ENCODE peak calls at places on chromosomes 4 and X, in eight cellular contexts. S, P, I, O, A, G, X and N are unnamed samples.

GRCh38 chrX:21382715-21383114 is 8.5 kb downstream of the CNKSR2 start:
- DNase-seq in X (no peak), A (no peak), S (no peak), P (peak; percentile 5), O (no peak), G (no peak), I (no peak), N (no peak)

GRCh38 chrX:125953769-125954168 is 212.3 kb downstream of the DCAF12L2 start:
- DNase-seq in X (no peak), A (no peak), G (no peak), I (no peak), S (no peak), P (no peak), O (no peak), N (no peak)

GRCh38 chr4:128068927-128069326 is 7.8 kb downstream of the LARP1B start:
- DNase-seq in I (peak; percentile 23), O (no peak), G (no peak), A (peak; percentile 21), P (peak; percentile 74), S (peak; percentile 42), X (no peak), N (peak; percentile 43)

GRCh38 chr4:56007154-56007553 is 58.4 kb downstream of the CEP135 start:
- DNase-seq in O (no peak), I (no peak), P (peak; percentile 5), A (peak; percentile 2), X (no peak), S (no peak), G (no peak), N (no peak)

GRCh38 chr4:54526560-54526959 is 131.2 kb upstream of the KIT start:
- DNase-seq in I (no peak), G (no peak), A (no peak), O (no peak), X (no peak), S (no peak), P (no peak), N (no peak)

GRCh38 chr4:55554453-55555030 is 7.8 kb upstream of the CLOCK start:
- DNase-seq in G (no peak), P (peak; percentile 84), O (peak; percentile 9), I (peak; percentile 19), A (no peak), S (no peak), X (no peak), N (peak; percentile 74)

GRCh38 chr4:146032234-146032860 is 93.7 kb upstream of the ZNF827 start:
- DNase-seq in I (no peak), X (no peak), S (peak; percentile 51), A (no peak), O (no peak), G (no peak), P (no peak), N (no peak)

GRCh38 chr4:10625130-10625529 is 59.4 kb downstream of the CLNK start:
- DNase-seq in I (no peak), G (no peak), X (peak; percentile 26), P (no peak), S (no peak), A (no peak), O (peak; percentile 54), N (no peak)

GRCh38 chr4:16993966-16994840 is 95.8 kb upstream of the LDB2 start:
- DNase-seq in G (no peak), O (no peak), S (peak; percentile 76), I (no peak), X (no peak), P (no peak), A (peak; percentile 42), N (no peak)

GRCh38 chrX:153310901-153311300 is 10.7 kb downstream of the PNMA6F start:
- DNase-seq in X (no peak), A (no peak), P (no peak), S (peak; percentile 20), I (no peak), O (no peak), G (no peak), N (no peak)

GRCh38 chr4:143337600-143338287 is 1.1 kb downstream of the GAB1 start:
- DNase-seq in G (peak; percentile 85), I (no peak), S (peak; percentile 50), A (peak; percentile 54), P (peak; percentile 73), O (no peak), X (peak; percentile 57), N (peak; percentile 60)

GRCh38 chrX:41870719-41871151 is 52.6 kb downstream of the CASK start:
- DNase-seq in P (no peak), A (no peak), O (no peak), G (no peak), I (no peak), S (no peak), X (peak; percentile 47), N (no peak)

GRCh38 chr4:10960386-10960785 is 275.8 kb upstream of the CLNK start:
- DNase-seq in X (no peak), O (no peak), G (no peak), A (no peak), S (no peak), I (no peak), P (no peak), N (no peak)

GRCh38 chr4:128942547-128942946 is 133.0 kb downstream of the JADE1 start:
- DNase-seq in P (peak; percentile 5), A (no peak), S (no peak), X (no peak), G (no peak), O (no peak), I (no peak), N (no peak)

GRCh38 chr4:48546336-48546735 is 56.3 kb downstream of the ZAR1 start:
- DNase-seq in A (peak; percentile 51), S (no peak), O (no peak), I (no peak), X (no peak), P (peak; percentile 75), G (no peak), N (peak; percentile 57)

GRCh38 chr4:22607382-22607781 is 85.4 kb upstream of the GBA3 start:
- DNase-seq in X (peak; percentile 61), O (no peak), G (peak; percentile 57), P (peak; percentile 24), I (peak; percentile 51), A (peak; percentile 32), S (peak; percentile 54), N (peak; percentile 31)

GRCh38 chrX:72659726-72660125 is 54.4 kb downstream of the PHKA1 start:
- DNase-seq in P (no peak), G (no peak), I (no peak), X (no peak), A (no peak), S (no peak), O (no peak), N (no peak)

GRCh38 chr4:24517676-24518075 is 66.7 kb downstream of the DHX15 start:
- DNase-seq in P (no peak), O (no peak), A (no peak), G (no peak), X (no peak), I (no peak), S (no peak), N (no peak)

GRCh38 chr4:630661-631060 is 5.3 kb downstream of the PDE6B start:
- DNase-seq in O (no peak), G (no peak), I (no peak), S (no peak), P (no peak), A (no peak), X (no peak), N (no peak)

GRCh38 chrX:78710146-78710545 is 37.4 kb upstream of the LPAR4 start:
- DNase-seq in P (no peak), A (no peak), X (no peak), S (no peak), G (no peak), O (no peak), I (no peak), N (peak; percentile 8)

GRCh38 chr4:75146223-75146622 is 213.3 kb downstream of the PARM1 start:
- DNase-seq in O (no peak), I (no peak), G (no peak), A (no peak), P (no peak), X (no peak), S (no peak), N (no peak)

GRCh38 chr4:3434891-3435683 is 6.7 kb upstream of the HGFAC start:
- DNase-seq in A (peak; percentile 73), P (peak; percentile 13), O (no peak), S (peak; percentile 53), I (no peak), X (no peak), G (no peak), N (no peak)

GRCh38 chrX:140087865-140088264 is 122.5 kb upstream of the CXorf66 start:
- DNase-seq in P (no peak), X (no peak), O (no peak), A (peak; percentile 54), S (peak; percentile 22), G (no peak), I (no peak), N (no peak)

GRCh38 chr4:145865274-145865941 is 73.2 kb downstream of the ZNF827 start:
- DNase-seq in I (no peak), P (no peak), O (no peak), G (no peak), S (no peak), X (no peak), A (no peak), N (no peak)

GRCh38 chr4:73817341-73817740 is 19.1 kb upstream of the CXCL6 start:
- DNase-seq in I (no peak), X (no peak), O (no peak), A (no peak), G (no peak), P (no peak), S (no peak), N (no peak)

GRCh38 chr4:186749611-186750281 is 26.1 kb upstream of the FAT1 start:
- DNase-seq in A (no peak), O (no peak), I (no peak), S (no peak), P (no peak), X (no peak), G (no peak), N (no peak)

GRCh38 chrX:71873459-71873833 is 37.2 kb upstream of the NHSL2 start:
- DNase-seq in O (no peak), I (no peak), P (no peak), S (no peak), A (no peak), G (no peak), X (no peak), N (no peak)

GRCh38 chr4:176266026-176266425 is 3.0 kb downstream of the ASB5 start:
- DNase-seq in P (no peak), O (no peak), A (no peak), S (no peak), G (no peak), X (no peak), I (no peak), N (no peak)

GRCh38 chr4:125187221-125187620 is 127.5 kb upstream of the FAT4 start:
- DNase-seq in A (no peak), G (no peak), I (peak; percentile 63), O (no peak), P (peak; percentile 63), S (no peak), X (no peak), N (peak; percentile 85)

GRCh38 chrX:72305286-72306084 is at the start of gene CITED1:
- DNase-seq in S (peak; percentile 69), A (peak; percentile 54), G (no peak), I (no peak), X (no peak), P (no peak), O (no peak), N (no peak)

GRCh38 chrX:21943460-21944135 is 3.1 kb downstream of the SMS start:
- DNase-seq in P (peak; percentile 74), O (no peak), I (peak; percentile 85), X (no peak), S (peak; percentile 52), G (no peak), A (no peak), N (peak; percentile 95)

GRCh38 chr4:83219991-83220360 is 64.6 kb downstream of the COQ2 start:
- DNase-seq in P (no peak), O (no peak), X (no peak), G (no peak), S (no peak), A (no peak), I (no peak), N (no peak)

GRCh38 chr4:184805462-184806245 is 20.1 kb downstream of the ACSL1 start:
- DNase-seq in A (no peak), S (no peak), I (no peak), X (peak; percentile 82), G (peak; percentile 97), P (no peak), O (no peak), N (peak; percentile 10)